ENCODE peak calls at places on chromosome 2, in seven cellular contexts. One of them, this sample, is unnamed.

GRCh38 chr2:467543-467891 is 179.6 kb upstream of the ALKAL2 start:
- DNase-seq in stimulated activated CD4-positive, alpha-beta T cell treated with anti-CD3 and anti-CD28 coated beads, TNF-alpha, amount 100 ng/mL, for 24 hours: no peak
- DNase-seq in CD4-positive, alpha-beta T cell: no peak
- DNase-seq in activated T-helper 1 cell treated with anti-CD3 and anti-CD28 coated beads, Interleukin-12 subunit alpha, Interleukin-12 subunit beta, Interleukin-2, Interleukin-4 antibody, amounts not matched to agents 30 ng/mL and 10 ng/mL and 1 ng/mL, durations not matched to agents 14 hours and 24 hours and 36 hours: no peak
- DNase-seq in NCI-H510A treated with DMSO at 0.1 percent for 48 hours: no peak
- DNase-seq in T follicular helper cell: no peak
- DNase-seq in GF-D8: no peak
- DNase-seq in this sample: no peak

GRCh38 chr2:46018773-46019593 is 278.2 kb upstream of the EPAS1 start:
- DNase-seq in GF-D8: no peak
- DNase-seq in CD4-positive, alpha-beta T cell: no peak
- DNase-seq in NCI-H510A treated with DMSO at 0.1 percent for 48 hours: no peak
- DNase-seq in activated T-helper 1 cell treated with anti-CD3 and anti-CD28 coated beads, Interleukin-12 subunit alpha, Interleukin-12 subunit beta, Interleukin-2, Interleukin-4 antibody, amounts not matched to agents 30 ng/mL and 10 ng/mL and 1 ng/mL, durations not matched to agents 14 hours and 24 hours and 36 hours: no peak
- DNase-seq in stimulated activated CD4-positive, alpha-beta T cell treated with anti-CD3 and anti-CD28 coated beads, TNF-alpha, amount 100 ng/mL, for 24 hours: no peak
- DNase-seq in T follicular helper cell: no peak
- DNase-seq in this sample: no peak

GRCh38 chr2:223460774-223461211 is 141.4 kb downstream of the SCG2 start:
- DNase-seq in NCI-H510A treated with DMSO at 0.1 percent for 48 hours: no peak
- DNase-seq in activated T-helper 1 cell treated with anti-CD3 and anti-CD28 coated beads, Interleukin-12 subunit alpha, Interleukin-12 subunit beta, Interleukin-2, Interleukin-4 antibody, amounts not matched to agents 30 ng/mL and 10 ng/mL and 1 ng/mL, durations not matched to agents 14 hours and 24 hours and 36 hours: no peak
- DNase-seq in CD4-positive, alpha-beta T cell: no peak
- DNase-seq in stimulated activated CD4-positive, alpha-beta T cell treated with anti-CD3 and anti-CD28 coated beads, TNF-alpha, amount 100 ng/mL, for 24 hours: no peak
- DNase-seq in T follicular helper cell: no peak
- DNase-seq in GF-D8: peak; percentile 35
- DNase-seq in this sample: no peak

GRCh38 chr2:172089633-172090032 is 4.3 kb downstream of the DLX1 start:
- DNase-seq in CD4-positive, alpha-beta T cell: no peak
- DNase-seq in activated T-helper 1 cell treated with anti-CD3 and anti-CD28 coated beads, Interleukin-12 subunit alpha, Interleukin-12 subunit beta, Interleukin-2, Interleukin-4 antibody, amounts not matched to agents 30 ng/mL and 10 ng/mL and 1 ng/mL, durations not matched to agents 14 hours and 24 hours and 36 hours: no peak
- DNase-seq in stimulated activated CD4-positive, alpha-beta T cell treated with anti-CD3 and anti-CD28 coated beads, TNF-alpha, amount 100 ng/mL, for 24 hours: no peak
- DNase-seq in NCI-H510A treated with DMSO at 0.1 percent for 48 hours: no peak
- DNase-seq in GF-D8: no peak
- DNase-seq in T follicular helper cell: no peak
- DNase-seq in this sample: no peak

GRCh38 chr2:220682616-220683015 is 889.5 kb downstream of the EPHA4 start:
- DNase-seq in T follicular helper cell: no peak
- DNase-seq in activated T-helper 1 cell treated with anti-CD3 and anti-CD28 coated beads, Interleukin-12 subunit alpha, Interleukin-12 subunit beta, Interleukin-2, Interleukin-4 antibody, amounts not matched to agents 30 ng/mL and 10 ng/mL and 1 ng/mL, durations not matched to agents 14 hours and 24 hours and 36 hours: no peak
- DNase-seq in stimulated activated CD4-positive, alpha-beta T cell treated with anti-CD3 and anti-CD28 coated beads, TNF-alpha, amount 100 ng/mL, for 24 hours: no peak
- DNase-seq in NCI-H510A treated with DMSO at 0.1 percent for 48 hours: no peak
- DNase-seq in GF-D8: no peak
- DNase-seq in CD4-positive, alpha-beta T cell: no peak
- DNase-seq in this sample: no peak

GRCh38 chr2:157837851-157838441 is 38.2 kb downstream of the ACVR1 start:
- DNase-seq in activated T-helper 1 cell treated with anti-CD3 and anti-CD28 coated beads, Interleukin-12 subunit alpha, Interleukin-12 subunit beta, Interleukin-2, Interleukin-4 antibody, amounts not matched to agents 30 ng/mL and 10 ng/mL and 1 ng/mL, durations not matched to agents 14 hours and 24 hours and 36 hours: no peak
- DNase-seq in T follicular helper cell: no peak
- DNase-seq in stimulated activated CD4-positive, alpha-beta T cell treated with anti-CD3 and anti-CD28 coated beads, TNF-alpha, amount 100 ng/mL, for 24 hours: no peak
- DNase-seq in NCI-H510A treated with DMSO at 0.1 percent for 48 hours: peak; percentile 55
- DNase-seq in CD4-positive, alpha-beta T cell: no peak
- DNase-seq in GF-D8: no peak
- DNase-seq in this sample: no peak

GRCh38 chr2:10064932-10065682 is 15.1 kb downstream of the CYS1 start:
- DNase-seq in CD4-positive, alpha-beta T cell: no peak
- DNase-seq in GF-D8: peak; percentile 41
- DNase-seq in activated T-helper 1 cell treated with anti-CD3 and anti-CD28 coated beads, Interleukin-12 subunit alpha, Interleukin-12 subunit beta, Interleukin-2, Interleukin-4 antibody, amounts not matched to agents 30 ng/mL and 10 ng/mL and 1 ng/mL, durations not matched to agents 14 hours and 24 hours and 36 hours: no peak
- DNase-seq in NCI-H510A treated with DMSO at 0.1 percent for 48 hours: no peak
- DNase-seq in T follicular helper cell: no peak
- DNase-seq in stimulated activated CD4-positive, alpha-beta T cell treated with anti-CD3 and anti-CD28 coated beads, TNF-alpha, amount 100 ng/mL, for 24 hours: no peak
- DNase-seq in this sample: no peak

GRCh38 chr2:146444987-146445386 is 1399.8 kb upstream of the ACVR2A start:
- DNase-seq in stimulated activated CD4-positive, alpha-beta T cell treated with anti-CD3 and anti-CD28 coated beads, TNF-alpha, amount 100 ng/mL, for 24 hours: no peak
- DNase-seq in NCI-H510A treated with DMSO at 0.1 percent for 48 hours: no peak
- DNase-seq in GF-D8: no peak
- DNase-seq in T follicular helper cell: no peak
- DNase-seq in CD4-positive, alpha-beta T cell: no peak
- DNase-seq in activated T-helper 1 cell treated with anti-CD3 and anti-CD28 coated beads, Interleukin-12 subunit alpha, Interleukin-12 subunit beta, Interleukin-2, Interleukin-4 antibody, amounts not matched to agents 30 ng/mL and 10 ng/mL and 1 ng/mL, durations not matched to agents 14 hours and 24 hours and 36 hours: no peak
- DNase-seq in this sample: no peak

GRCh38 chr2:22907330-22907729 is 477.6 kb upstream of the KLHL29 start:
- DNase-seq in T follicular helper cell: no peak
- DNase-seq in GF-D8: no peak
- DNase-seq in CD4-positive, alpha-beta T cell: no peak
- DNase-seq in stimulated activated CD4-positive, alpha-beta T cell treated with anti-CD3 and anti-CD28 coated beads, TNF-alpha, amount 100 ng/mL, for 24 hours: no peak
- DNase-seq in NCI-H510A treated with DMSO at 0.1 percent for 48 hours: no peak
- DNase-seq in activated T-helper 1 cell treated with anti-CD3 and anti-CD28 coated beads, Interleukin-12 subunit alpha, Interleukin-12 subunit beta, Interleukin-2, Interleukin-4 antibody, amounts not matched to agents 30 ng/mL and 10 ng/mL and 1 ng/mL, durations not matched to agents 14 hours and 24 hours and 36 hours: no peak
- DNase-seq in this sample: no peak

GRCh38 chr2:106107509-106108131 is 86.5 kb downstream of the UXS1 start:
- DNase-seq in CD4-positive, alpha-beta T cell: peak; percentile 31
- DNase-seq in GF-D8: no peak
- DNase-seq in stimulated activated CD4-positive, alpha-beta T cell treated with anti-CD3 and anti-CD28 coated beads, TNF-alpha, amount 100 ng/mL, for 24 hours: peak; percentile 24
- DNase-seq in NCI-H510A treated with DMSO at 0.1 percent for 48 hours: no peak
- DNase-seq in T follicular helper cell: peak; percentile 31
- DNase-seq in activated T-helper 1 cell treated with anti-CD3 and anti-CD28 coated beads, Interleukin-12 subunit alpha, Interleukin-12 subunit beta, Interleukin-2, Interleukin-4 antibody, amounts not matched to agents 30 ng/mL and 10 ng/mL and 1 ng/mL, durations not matched to agents 14 hours and 24 hours and 36 hours: no peak
- DNase-seq in this sample: peak; percentile 72

GRCh38 chr2:118806797-118807667 is 40.4 kb downstream of the EN1 start:
- DNase-seq in activated T-helper 1 cell treated with anti-CD3 and anti-CD28 coated beads, Interleukin-12 subunit alpha, Interleukin-12 subunit beta, Interleukin-2, Interleukin-4 antibody, amounts not matched to agents 30 ng/mL and 10 ng/mL and 1 ng/mL, durations not matched to agents 14 hours and 24 hours and 36 hours: no peak
- DNase-seq in CD4-positive, alpha-beta T cell: no peak
- DNase-seq in NCI-H510A treated with DMSO at 0.1 percent for 48 hours: no peak
- DNase-seq in T follicular helper cell: no peak
- DNase-seq in GF-D8: no peak
- DNase-seq in stimulated activated CD4-positive, alpha-beta T cell treated with anti-CD3 and anti-CD28 coated beads, TNF-alpha, amount 100 ng/mL, for 24 hours: no peak
- DNase-seq in this sample: no peak

GRCh38 chr2:173986805-173987204 is 21.6 kb upstream of the SP3 start:
- DNase-seq in T follicular helper cell: no peak
- DNase-seq in stimulated activated CD4-positive, alpha-beta T cell treated with anti-CD3 and anti-CD28 coated beads, TNF-alpha, amount 100 ng/mL, for 24 hours: no peak
- DNase-seq in GF-D8: no peak
- DNase-seq in CD4-positive, alpha-beta T cell: no peak
- DNase-seq in NCI-H510A treated with DMSO at 0.1 percent for 48 hours: no peak
- DNase-seq in activated T-helper 1 cell treated with anti-CD3 and anti-CD28 coated beads, Interleukin-12 subunit alpha, Interleukin-12 subunit beta, Interleukin-2, Interleukin-4 antibody, amounts not matched to agents 30 ng/mL and 10 ng/mL and 1 ng/mL, durations not matched to agents 14 hours and 24 hours and 36 hours: no peak
- DNase-seq in this sample: no peak

GRCh38 chr2:120518819-120519218 is 172.9 kb downstream of the INHBB start:
- DNase-seq in NCI-H510A treated with DMSO at 0.1 percent for 48 hours: no peak
- DNase-seq in stimulated activated CD4-positive, alpha-beta T cell treated with anti-CD3 and anti-CD28 coated beads, TNF-alpha, amount 100 ng/mL, for 24 hours: no peak
- DNase-seq in GF-D8: no peak
- DNase-seq in CD4-positive, alpha-beta T cell: no peak
- DNase-seq in T follicular helper cell: no peak
- DNase-seq in activated T-helper 1 cell treated with anti-CD3 and anti-CD28 coated beads, Interleukin-12 subunit alpha, Interleukin-12 subunit beta, Interleukin-2, Interleukin-4 antibody, amounts not matched to agents 30 ng/mL and 10 ng/mL and 1 ng/mL, durations not matched to agents 14 hours and 24 hours and 36 hours: no peak
- DNase-seq in this sample: no peak

GRCh38 chr2:151886235-151886634 is 58.0 kb upstream of the ARL5A start:
- DNase-seq in CD4-positive, alpha-beta T cell: no peak
- DNase-seq in stimulated activated CD4-positive, alpha-beta T cell treated with anti-CD3 and anti-CD28 coated beads, TNF-alpha, amount 100 ng/mL, for 24 hours: no peak
- DNase-seq in T follicular helper cell: no peak
- DNase-seq in GF-D8: no peak
- DNase-seq in NCI-H510A treated with DMSO at 0.1 percent for 48 hours: peak; percentile 71
- DNase-seq in activated T-helper 1 cell treated with anti-CD3 and anti-CD28 coated beads, Interleukin-12 subunit alpha, Interleukin-12 subunit beta, Interleukin-2, Interleukin-4 antibody, amounts not matched to agents 30 ng/mL and 10 ng/mL and 1 ng/mL, durations not matched to agents 14 hours and 24 hours and 36 hours: no peak
- DNase-seq in this sample: no peak

GRCh38 chr2:203734276-203734983 is 28.0 kb downstream of the CD28 start:
- DNase-seq in activated T-helper 1 cell treated with anti-CD3 and anti-CD28 coated beads, Interleukin-12 subunit alpha, Interleukin-12 subunit beta, Interleukin-2, Interleukin-4 antibody, amounts not matched to agents 30 ng/mL and 10 ng/mL and 1 ng/mL, durations not matched to agents 14 hours and 24 hours and 36 hours: no peak
- DNase-seq in NCI-H510A treated with DMSO at 0.1 percent for 48 hours: no peak
- DNase-seq in T follicular helper cell: no peak
- DNase-seq in stimulated activated CD4-positive, alpha-beta T cell treated with anti-CD3 and anti-CD28 coated beads, TNF-alpha, amount 100 ng/mL, for 24 hours: no peak
- DNase-seq in CD4-positive, alpha-beta T cell: no peak
- DNase-seq in GF-D8: no peak
- DNase-seq in this sample: no peak

GRCh38 chr2:236177967-236178909 is 10.1 kb upstream of the GBX2 start:
- DNase-seq in GF-D8: no peak
- DNase-seq in stimulated activated CD4-positive, alpha-beta T cell treated with anti-CD3 and anti-CD28 coated beads, TNF-alpha, amount 100 ng/mL, for 24 hours: no peak
- DNase-seq in T follicular helper cell: no peak
- DNase-seq in NCI-H510A treated with DMSO at 0.1 percent for 48 hours: peak; percentile 37
- DNase-seq in CD4-positive, alpha-beta T cell: no peak
- DNase-seq in activated T-helper 1 cell treated with anti-CD3 and anti-CD28 coated beads, Interleukin-12 subunit alpha, Interleukin-12 subunit beta, Interleukin-2, Interleukin-4 antibody, amounts not matched to agents 30 ng/mL and 10 ng/mL and 1 ng/mL, durations not matched to agents 14 hours and 24 hours and 36 hours: no peak
- DNase-seq in this sample: peak; percentile 97

GRCh38 chr2:239580199-239580527 is 179.3 kb upstream of the HDAC4 start:
- DNase-seq in stimulated activated CD4-positive, alpha-beta T cell treated with anti-CD3 and anti-CD28 coated beads, TNF-alpha, amount 100 ng/mL, for 24 hours: no peak
- DNase-seq in activated T-helper 1 cell treated with anti-CD3 and anti-CD28 coated beads, Interleukin-12 subunit alpha, Interleukin-12 subunit beta, Interleukin-2, Interleukin-4 antibody, amounts not matched to agents 30 ng/mL and 10 ng/mL and 1 ng/mL, durations not matched to agents 14 hours and 24 hours and 36 hours: no peak
- DNase-seq in NCI-H510A treated with DMSO at 0.1 percent for 48 hours: no peak
- DNase-seq in GF-D8: no peak
- DNase-seq in CD4-positive, alpha-beta T cell: no peak
- DNase-seq in T follicular helper cell: no peak
- DNase-seq in this sample: no peak

GRCh38 chr2:241724259-241724974 is 10.0 kb upstream of the D2HGDH start:
- DNase-seq in T follicular helper cell: no peak
- DNase-seq in GF-D8: no peak
- DNase-seq in CD4-positive, alpha-beta T cell: no peak
- DNase-seq in stimulated activated CD4-positive, alpha-beta T cell treated with anti-CD3 and anti-CD28 coated beads, TNF-alpha, amount 100 ng/mL, for 24 hours: no peak
- DNase-seq in NCI-H510A treated with DMSO at 0.1 percent for 48 hours: no peak
- DNase-seq in activated T-helper 1 cell treated with anti-CD3 and anti-CD28 coated beads, Interleukin-12 subunit alpha, Interleukin-12 subunit beta, Interleukin-2, Interleukin-4 antibody, amounts not matched to agents 30 ng/mL and 10 ng/mL and 1 ng/mL, durations not matched to agents 14 hours and 24 hours and 36 hours: no peak
- DNase-seq in this sample: no peak

GRCh38 chr2:199973703-199974102 is 18.3 kb downstream of the MAIP1 start:
- DNase-seq in stimulated activated CD4-positive, alpha-beta T cell treated with anti-CD3 and anti-CD28 coated beads, TNF-alpha, amount 100 ng/mL, for 24 hours: no peak
- DNase-seq in T follicular helper cell: no peak
- DNase-seq in activated T-helper 1 cell treated with anti-CD3 and anti-CD28 coated beads, Interleukin-12 subunit alpha, Interleukin-12 subunit beta, Interleukin-2, Interleukin-4 antibody, amounts not matched to agents 30 ng/mL and 10 ng/mL and 1 ng/mL, durations not matched to agents 14 hours and 24 hours and 36 hours: no peak
- DNase-seq in GF-D8: no peak
- DNase-seq in NCI-H510A treated with DMSO at 0.1 percent for 48 hours: peak; percentile 46
- DNase-seq in CD4-positive, alpha-beta T cell: no peak
- DNase-seq in this sample: no peak

GRCh38 chr2:50691518-50691917 is 340.4 kb downstream of the NRXN1 start:
- DNase-seq in activated T-helper 1 cell treated with anti-CD3 and anti-CD28 coated beads, Interleukin-12 subunit alpha, Interleukin-12 subunit beta, Interleukin-2, Interleukin-4 antibody, amounts not matched to agents 30 ng/mL and 10 ng/mL and 1 ng/mL, durations not matched to agents 14 hours and 24 hours and 36 hours: no peak
- DNase-seq in stimulated activated CD4-positive, alpha-beta T cell treated with anti-CD3 and anti-CD28 coated beads, TNF-alpha, amount 100 ng/mL, for 24 hours: no peak
- DNase-seq in GF-D8: no peak
- DNase-seq in CD4-positive, alpha-beta T cell: no peak
- DNase-seq in NCI-H510A treated with DMSO at 0.1 percent for 48 hours: no peak
- DNase-seq in T follicular helper cell: no peak
- DNase-seq in this sample: no peak

GRCh38 chr2:10097352-10098148 is 17.3 kb upstream of the CYS1 start:
- DNase-seq in T follicular helper cell: no peak
- DNase-seq in activated T-helper 1 cell treated with anti-CD3 and anti-CD28 coated beads, Interleukin-12 subunit alpha, Interleukin-12 subunit beta, Interleukin-2, Interleukin-4 antibody, amounts not matched to agents 30 ng/mL and 10 ng/mL and 1 ng/mL, durations not matched to agents 14 hours and 24 hours and 36 hours: no peak
- DNase-seq in NCI-H510A treated with DMSO at 0.1 percent for 48 hours: peak; percentile 73
- DNase-seq in CD4-positive, alpha-beta T cell: no peak
- DNase-seq in GF-D8: no peak
- DNase-seq in stimulated activated CD4-positive, alpha-beta T cell treated with anti-CD3 and anti-CD28 coated beads, TNF-alpha, amount 100 ng/mL, for 24 hours: no peak
- DNase-seq in this sample: peak; percentile 90

GRCh38 chr2:36659872-36660312 is 36.6 kb upstream of the VIT start:
- DNase-seq in CD4-positive, alpha-beta T cell: no peak
- DNase-seq in T follicular helper cell: no peak
- DNase-seq in GF-D8: no peak
- DNase-seq in NCI-H510A treated with DMSO at 0.1 percent for 48 hours: no peak
- DNase-seq in activated T-helper 1 cell treated with anti-CD3 and anti-CD28 coated beads, Interleukin-12 subunit alpha, Interleukin-12 subunit beta, Interleukin-2, Interleukin-4 antibody, amounts not matched to agents 30 ng/mL and 10 ng/mL and 1 ng/mL, durations not matched to agents 14 hours and 24 hours and 36 hours: no peak
- DNase-seq in stimulated activated CD4-positive, alpha-beta T cell treated with anti-CD3 and anti-CD28 coated beads, TNF-alpha, amount 100 ng/mL, for 24 hours: no peak
- DNase-seq in this sample: no peak

GRCh38 chr2:224101820-224102630 is 62.9 kb upstream of the SERPINE2 start:
- DNase-seq in stimulated activated CD4-positive, alpha-beta T cell treated with anti-CD3 and anti-CD28 coated beads, TNF-alpha, amount 100 ng/mL, for 24 hours: no peak
- DNase-seq in CD4-positive, alpha-beta T cell: no peak
- DNase-seq in GF-D8: no peak
- DNase-seq in activated T-helper 1 cell treated with anti-CD3 and anti-CD28 coated beads, Interleukin-12 subunit alpha, Interleukin-12 subunit beta, Interleukin-2, Interleukin-4 antibody, amounts not matched to agents 30 ng/mL and 10 ng/mL and 1 ng/mL, durations not matched to agents 14 hours and 24 hours and 36 hours: no peak
- DNase-seq in T follicular helper cell: no peak
- DNase-seq in NCI-H510A treated with DMSO at 0.1 percent for 48 hours: no peak
- DNase-seq in this sample: no peak

GRCh38 chr2:45119855-45120254 is 110.6 kb upstream of the SIX2 start:
- DNase-seq in CD4-positive, alpha-beta T cell: no peak
- DNase-seq in GF-D8: no peak
- DNase-seq in activated T-helper 1 cell treated with anti-CD3 and anti-CD28 coated beads, Interleukin-12 subunit alpha, Interleukin-12 subunit beta, Interleukin-2, Interleukin-4 antibody, amounts not matched to agents 30 ng/mL and 10 ng/mL and 1 ng/mL, durations not matched to agents 14 hours and 24 hours and 36 hours: no peak
- DNase-seq in T follicular helper cell: no peak
- DNase-seq in stimulated activated CD4-positive, alpha-beta T cell treated with anti-CD3 and anti-CD28 coated beads, TNF-alpha, amount 100 ng/mL, for 24 hours: no peak
- DNase-seq in NCI-H510A treated with DMSO at 0.1 percent for 48 hours: no peak
- DNase-seq in this sample: no peak

GRCh38 chr2:133333189-133333588 is 235.1 kb downstream of the NCKAP5 start:
- DNase-seq in NCI-H510A treated with DMSO at 0.1 percent for 48 hours: no peak
- DNase-seq in activated T-helper 1 cell treated with anti-CD3 and anti-CD28 coated beads, Interleukin-12 subunit alpha, Interleukin-12 subunit beta, Interleukin-2, Interleukin-4 antibody, amounts not matched to agents 30 ng/mL and 10 ng/mL and 1 ng/mL, durations not matched to agents 14 hours and 24 hours and 36 hours: no peak
- DNase-seq in CD4-positive, alpha-beta T cell: no peak
- DNase-seq in GF-D8: no peak
- DNase-seq in T follicular helper cell: no peak
- DNase-seq in stimulated activated CD4-positive, alpha-beta T cell treated with anti-CD3 and anti-CD28 coated beads, TNF-alpha, amount 100 ng/mL, for 24 hours: no peak
- DNase-seq in this sample: no peak

GRCh38 chr2:219405451-219405850 is 12.7 kb upstream of the DES start:
- DNase-seq in stimulated activated CD4-positive, alpha-beta T cell treated with anti-CD3 and anti-CD28 coated beads, TNF-alpha, amount 100 ng/mL, for 24 hours: no peak
- DNase-seq in T follicular helper cell: no peak
- DNase-seq in CD4-positive, alpha-beta T cell: no peak
- DNase-seq in GF-D8: no peak
- DNase-seq in activated T-helper 1 cell treated with anti-CD3 and anti-CD28 coated beads, Interleukin-12 subunit alpha, Interleukin-12 subunit beta, Interleukin-2, Interleukin-4 antibody, amounts not matched to agents 30 ng/mL and 10 ng/mL and 1 ng/mL, durations not matched to agents 14 hours and 24 hours and 36 hours: no peak
- DNase-seq in NCI-H510A treated with DMSO at 0.1 percent for 48 hours: no peak
- DNase-seq in this sample: no peak

GRCh38 chr2:177334940-177335543 is 57.5 kb upstream of the AGPS start:
- DNase-seq in CD4-positive, alpha-beta T cell: no peak
- DNase-seq in GF-D8: peak; percentile 22
- DNase-seq in activated T-helper 1 cell treated with anti-CD3 and anti-CD28 coated beads, Interleukin-12 subunit alpha, Interleukin-12 subunit beta, Interleukin-2, Interleukin-4 antibody, amounts not matched to agents 30 ng/mL and 10 ng/mL and 1 ng/mL, durations not matched to agents 14 hours and 24 hours and 36 hours: peak; percentile 19
- DNase-seq in T follicular helper cell: no peak
- DNase-seq in stimulated activated CD4-positive, alpha-beta T cell treated with anti-CD3 and anti-CD28 coated beads, TNF-alpha, amount 100 ng/mL, for 24 hours: peak; percentile 4
- DNase-seq in NCI-H510A treated with DMSO at 0.1 percent for 48 hours: peak; percentile 91
- DNase-seq in this sample: no peak

This sample was measured in osteocyte.